ENCODE peak calls at places on chromosomes 5 and 9, in five cellular contexts. One of them, this sample, is unnamed.

GRCh38 chr9:83959061-83959460 is 21.0 kb downstream of the HNRNPK start:
- DNase-seq in WTC11: no peak
- DNase-seq in K562: no peak
- DNase-seq in A549: no peak
- DNase-seq in HepG2: peak; percentile 69
- DNase-seq in this sample: no peak

GRCh38 chr9:16039103-16039987 is 486.5 kb downstream of the CCDC171 start:
- DNase-seq in WTC11: peak; percentile 69
- DNase-seq in K562: no peak
- DNase-seq in A549: no peak
- DNase-seq in HepG2: peak; percentile 23
- DNase-seq in this sample: no peak

GRCh38 chr5:174910245-174910737 is 185.9 kb downstream of the MSX2 start:
- DNase-seq in WTC11: peak; percentile 89
- DNase-seq in K562: peak; percentile 73
- DNase-seq in A549: peak; percentile 82
- DNase-seq in HepG2: peak; percentile 36
- DNase-seq in this sample: no peak

GRCh38 chr5:36640949-36641348 is 34.5 kb downstream of the SLC1A3 start:
- DNase-seq in WTC11: no peak
- DNase-seq in K562: no peak
- DNase-seq in A549: no peak
- DNase-seq in HepG2: no peak
- DNase-seq in this sample: no peak

GRCh38 chr5:57586649-57587048 is 104.0 kb upstream of the ACTBL2 start:
- DNase-seq in WTC11: no peak
- DNase-seq in K562: no peak
- DNase-seq in A549: no peak
- DNase-seq in HepG2: no peak
- DNase-seq in this sample: no peak

GRCh38 chr9:136290508-136291000 is 13.3 kb downstream of the CCDC187 start:
- DNase-seq in WTC11: no peak
- DNase-seq in K562: no peak
- DNase-seq in A549: no peak
- DNase-seq in HepG2: no peak
- DNase-seq in this sample: no peak

GRCh38 chr5:89281211-89281610 is 398.2 kb upstream of the MEF2C start:
- DNase-seq in WTC11: no peak
- DNase-seq in K562: no peak
- DNase-seq in A549: no peak
- DNase-seq in HepG2: no peak
- DNase-seq in this sample: no peak

GRCh38 chr5:95857185-95857945 is 34.8 kb upstream of the GLRX start:
- DNase-seq in WTC11: no peak
- DNase-seq in K562: peak; percentile 36
- DNase-seq in A549: no peak
- DNase-seq in HepG2: peak; percentile 93
- DNase-seq in this sample: no peak

GRCh38 chr5:171705830-171706229 is 79.8 kb upstream of the SMIM23 start:
- DNase-seq in WTC11: no peak
- DNase-seq in K562: no peak
- DNase-seq in A549: no peak
- DNase-seq in HepG2: no peak
- DNase-seq in this sample: no peak

GRCh38 chr9:8366161-8366926 is 566.8 kb upstream of the DMAC1 start:
- DNase-seq in WTC11: no peak
- DNase-seq in K562: no peak
- DNase-seq in A549: no peak
- DNase-seq in HepG2: no peak
- DNase-seq in this sample: no peak

GRCh38 chr9:77421506-77422265 is 226.4 kb downstream of the GNA14 start:
- DNase-seq in WTC11: no peak
- DNase-seq in K562: no peak
- DNase-seq in A549: no peak
- DNase-seq in HepG2: no peak
- DNase-seq in this sample: no peak

GRCh38 chr5:155040984-155041383 is 27.4 kb downstream of the KIF4B start:
- DNase-seq in WTC11: no peak
- DNase-seq in K562: no peak
- DNase-seq in A549: no peak
- DNase-seq in HepG2: no peak
- DNase-seq in this sample: no peak

GRCh38 chr5:149271717-149272558 is at the start of gene AFAP1L1:
- DNase-seq in WTC11: peak; percentile 53
- DNase-seq in K562: peak; percentile 19
- DNase-seq in A549: peak; percentile 60
- DNase-seq in HepG2: peak; percentile 6
- DNase-seq in this sample: no peak

GRCh38 chr9:2859776-2860379 is 16.0 kb upstream of the PUM3 start:
- DNase-seq in WTC11: peak; percentile 82
- DNase-seq in K562: peak; percentile 15
- DNase-seq in A549: peak; percentile 61
- DNase-seq in HepG2: peak; percentile 54
- DNase-seq in this sample: no peak

GRCh38 chr5:129063483-129064136 is 30.9 kb upstream of the ISOC1 start:
- DNase-seq in WTC11: no peak
- DNase-seq in K562: no peak
- DNase-seq in A549: no peak
- DNase-seq in HepG2: no peak
- DNase-seq in this sample: no peak

GRCh38 chr5:82160948-82161347 is 117.2 kb downstream of the RPS23 start:
- DNase-seq in WTC11: no peak
- DNase-seq in K562: no peak
- DNase-seq in A549: no peak
- DNase-seq in HepG2: no peak
- DNase-seq in this sample: no peak

GRCh38 chr9:4297151-4297794 is 2.6 kb downstream of the GLIS3 start:
- DNase-seq in WTC11: peak; percentile 67
- DNase-seq in K562: peak; percentile 19
- DNase-seq in A549: peak; percentile 87
- DNase-seq in HepG2: peak; percentile 57
- DNase-seq in this sample: no peak

GRCh38 chr9:136917902-136918301 is 26.6 kb downstream of the FBXW5 start:
- DNase-seq in WTC11: no peak
- DNase-seq in K562: no peak
- DNase-seq in A549: no peak
- DNase-seq in HepG2: no peak
- DNase-seq in this sample: no peak

GRCh38 chr9:113600871-113601545 is 137.5 kb downstream of the RGS3 start:
- DNase-seq in WTC11: no peak
- DNase-seq in K562: no peak
- DNase-seq in A549: no peak
- DNase-seq in HepG2: no peak
- DNase-seq in this sample: no peak

GRCh38 chr5:21919417-21920022 is 933.6 kb downstream of the CDH12 start:
- DNase-seq in WTC11: peak; percentile 13
- DNase-seq in K562: peak; percentile 15
- DNase-seq in A549: peak; percentile 24
- DNase-seq in HepG2: peak; percentile 14
- DNase-seq in this sample: peak; percentile 13

GRCh38 chr5:62369039-62369438 is 34.7 kb downstream of the DIMT1 start:
- DNase-seq in WTC11: no peak
- DNase-seq in K562: no peak
- DNase-seq in A549: no peak
- DNase-seq in HepG2: no peak
- DNase-seq in this sample: no peak

GRCh38 chr5:148697177-148697820 is 43.0 kb upstream of the HTR4 start:
- DNase-seq in WTC11: no peak
- DNase-seq in K562: no peak
- DNase-seq in A549: no peak
- DNase-seq in HepG2: no peak
- DNase-seq in this sample: no peak

GRCh38 chr9:111350556-111350955 is 20.5 kb upstream of the OR2K2 start:
- DNase-seq in WTC11: no peak
- DNase-seq in K562: no peak
- DNase-seq in A549: no peak
- DNase-seq in HepG2: no peak
- DNase-seq in this sample: no peak

GRCh38 chr9:116175616-116176015 is 22.0 kb downstream of the PAPPA start:
- DNase-seq in WTC11: no peak
- DNase-seq in K562: no peak
- DNase-seq in A549: no peak
- DNase-seq in HepG2: no peak
- DNase-seq in this sample: no peak

GRCh38 chr5:134462761-134463160 is 51.1 kb upstream of the CDKN2AIPNL start:
- DNase-seq in WTC11: no peak
- DNase-seq in K562: peak; percentile 5
- DNase-seq in A549: no peak
- DNase-seq in HepG2: no peak
- DNase-seq in this sample: no peak

GRCh38 chr5:53170748-53171349 is 61.3 kb upstream of the MOCS2 start:
- DNase-seq in WTC11: peak; percentile 12
- DNase-seq in K562: no peak
- DNase-seq in A549: peak; percentile 18
- DNase-seq in HepG2: peak; percentile 23
- DNase-seq in this sample: no peak

GRCh38 chr5:1207555-1207954 is 6.2 kb downstream of the SLC6A19 start:
- DNase-seq in WTC11: no peak
- DNase-seq in K562: no peak
- DNase-seq in A549: no peak
- DNase-seq in HepG2: no peak
- DNase-seq in this sample: no peak

GRCh38 chr5:672329-673139 is 20.6 kb downstream of the TPPP start:
- DNase-seq in WTC11: peak; percentile 75
- DNase-seq in K562: peak; percentile 49
- DNase-seq in A549: peak; percentile 79
- DNase-seq in HepG2: peak; percentile 82
- DNase-seq in this sample: no peak

GRCh38 chr5:168048486-168048885 is 243.0 kb upstream of the WWC1 start:
- DNase-seq in WTC11: no peak
- DNase-seq in K562: no peak
- DNase-seq in A549: no peak
- DNase-seq in HepG2: no peak
- DNase-seq in this sample: no peak

GRCh38 chr5:168042284-168043080 is 249.0 kb upstream of the WWC1 start:
- DNase-seq in WTC11: no peak
- DNase-seq in K562: no peak
- DNase-seq in A549: no peak
- DNase-seq in HepG2: no peak
- DNase-seq in this sample: no peak

GRCh38 chr5:168047669-168048111 is 243.8 kb upstream of the WWC1 start:
- DNase-seq in WTC11: peak; percentile 11
- DNase-seq in K562: no peak
- DNase-seq in A549: no peak
- DNase-seq in HepG2: no peak
- DNase-seq in this sample: no peak

GRCh38 chr5:168046163-168046562 is 245.3 kb upstream of the WWC1 start:
- DNase-seq in WTC11: no peak
- DNase-seq in K562: no peak
- DNase-seq in A549: no peak
- DNase-seq in HepG2: no peak
- DNase-seq in this sample: no peak

DNA sequence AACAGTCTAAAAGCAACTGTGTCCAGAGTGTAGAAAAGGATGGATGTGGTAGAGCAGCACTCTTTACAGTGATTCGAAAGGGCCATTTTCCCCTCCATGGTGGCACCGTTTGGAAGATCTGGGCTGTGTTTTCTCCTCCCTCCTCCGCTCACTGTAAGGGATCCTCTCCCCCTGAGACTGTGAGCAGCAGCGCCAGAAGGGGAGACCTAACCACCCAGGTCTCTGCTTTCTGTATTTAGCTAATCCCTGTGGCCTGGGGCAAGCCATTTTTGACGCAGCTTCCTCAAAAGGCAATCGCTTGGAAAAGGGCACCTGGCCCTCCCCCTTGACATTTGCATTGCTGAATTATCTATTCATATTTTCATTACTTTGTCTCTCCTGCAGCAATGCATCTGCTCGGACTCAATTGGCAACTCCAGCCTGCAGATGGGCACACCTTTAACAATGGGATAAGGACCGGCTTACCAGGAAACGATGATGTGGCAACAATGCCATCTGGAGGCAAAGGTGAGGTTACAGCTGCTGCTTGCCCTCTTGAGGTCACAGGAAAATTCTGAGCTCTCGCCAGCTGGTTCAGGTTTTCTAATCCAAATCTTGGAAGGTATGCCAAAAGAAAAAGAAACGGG is 244.3 kb upstream of the WWC1 start:
- DNase-seq in WTC11: peak; percentile 72
- DNase-seq in K562: no peak
- DNase-seq in A549: peak; percentile 61
- DNase-seq in HepG2: peak; percentile 43
- DNase-seq in this sample: peak; percentile 3
- TF ChIP-seq CTCF in WTC11: no peak
- TF ChIP-seq CTCF in K562: peak; percentile 30
- TF ChIP-seq CTCF in A549: peak; percentile 78
- TF ChIP-seq CTCF in HepG2: peak; percentile 76
- TF ChIP-seq CTCF in this sample: peak; percentile 58

GRCh38 chr5:110963495-110963894 is 108.0 kb upstream of the TSLP start:
- DNase-seq in WTC11: no peak
- DNase-seq in K562: no peak
- DNase-seq in A549: no peak
- DNase-seq in HepG2: no peak
- DNase-seq in this sample: no peak
- TF ChIP-seq ESRRA in WTC11: no peak
- TF ChIP-seq ESRRA in K562: no peak
- TF ChIP-seq ESRRA in A549: no peak
- TF ChIP-seq ESRRA in HepG2: no peak
- TF ChIP-seq ESRRA in this sample: no peak

GRCh38 chr9:12699529-12699928 is 6.3 kb downstream of the TYRP1 start:
- DNase-seq in WTC11: no peak
- DNase-seq in K562: no peak
- DNase-seq in A549: no peak
- DNase-seq in HepG2: no peak
- DNase-seq in this sample: no peak
- TF ChIP-seq CTCF in WTC11: no peak
- TF ChIP-seq CTCF in K562: no peak
- TF ChIP-seq CTCF in A549: no peak
- TF ChIP-seq CTCF in HepG2: no peak
- TF ChIP-seq CTCF in this sample: no peak

DNA sequence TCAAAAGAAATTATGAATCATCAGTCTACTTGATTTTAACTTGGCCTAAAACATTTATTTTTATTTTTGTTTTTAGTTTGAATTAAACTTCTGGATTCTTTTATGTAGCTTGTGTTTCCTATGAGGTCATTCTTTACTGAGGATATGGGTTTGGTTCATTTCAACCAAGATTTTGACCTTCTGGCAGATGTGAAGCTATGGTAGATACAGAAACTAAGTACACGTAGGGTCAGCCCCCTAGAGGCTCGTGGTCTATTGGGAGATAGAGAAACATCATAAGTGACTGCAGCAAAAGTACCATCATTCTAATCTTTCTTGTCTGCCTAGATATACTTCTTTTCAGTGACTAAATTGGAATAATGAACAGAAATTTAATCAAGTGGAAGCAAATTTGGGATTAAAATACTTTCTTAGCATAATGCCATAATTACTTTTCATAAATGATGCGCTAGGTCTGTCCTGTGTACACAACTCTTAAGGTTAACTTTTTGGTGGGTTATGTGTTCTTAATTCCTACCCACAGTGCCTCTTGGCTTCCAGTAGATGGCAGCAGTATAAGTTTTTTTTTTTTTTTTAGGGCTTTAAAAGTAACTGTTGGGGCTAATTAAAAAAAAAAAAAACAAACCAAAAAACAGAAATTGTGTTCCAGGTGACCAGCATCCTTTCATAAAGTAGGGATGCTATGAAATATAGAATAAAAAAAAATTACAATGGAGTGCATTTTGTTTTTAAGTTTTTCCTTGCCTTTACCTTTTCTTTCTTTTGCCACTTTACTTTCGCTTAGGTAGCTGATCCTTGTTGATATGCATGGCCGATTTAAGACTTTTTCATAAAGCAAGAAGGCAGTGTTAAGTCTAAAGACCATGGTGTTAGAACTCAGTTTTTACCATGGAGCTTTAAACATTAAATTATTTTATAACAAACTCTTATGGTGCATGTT is 49.9 kb downstream of the LRRTM2 start:
- DNase-seq in WTC11: no peak
- DNase-seq in K562: peak; percentile 38
- DNase-seq in A549: peak; percentile 33
- DNase-seq in HepG2: peak; percentile 7
- DNase-seq in this sample: no peak
- TF ChIP-seq ESRRA in WTC11: no peak
- TF ChIP-seq ESRRA in K562: no peak
- TF ChIP-seq ESRRA in A549: no peak
- TF ChIP-seq ESRRA in HepG2: no peak
- TF ChIP-seq ESRRA in this sample: no peak